ENCODE peak calls at places on chromosomes 6 and 20, in five cellular contexts. One of them, this sample, is unnamed.

GRCh38 chr6:66103954-66104353 is 396.9 kb upstream of the EYS start:
- DNase-seq in OCI-LY7: no peak
- DNase-seq in H54: no peak
- DNase-seq in astrocyte of the cerebellum: no peak
- DNase-seq in stimulated activated CD8-positive, alpha-beta memory T cell treated with anti-CD3 and anti-CD28 coated beads, Interleukin-2, amount 100 ng/mL, for 1 hour: no peak
- DNase-seq in this sample: no peak

GRCh38 chr20:49656304-49656703 is 57.4 kb downstream of the B4GALT5 start:
- DNase-seq in OCI-LY7: no peak
- DNase-seq in H54: no peak
- DNase-seq in astrocyte of the cerebellum: no peak
- DNase-seq in stimulated activated CD8-positive, alpha-beta memory T cell treated with anti-CD3 and anti-CD28 coated beads, Interleukin-2, amount 100 ng/mL, for 1 hour: no peak
- DNase-seq in this sample: no peak

GRCh38 chr6:138289739-138290138 is 71.4 kb upstream of the PBOV1 start:
- DNase-seq in OCI-LY7: peak
- DNase-seq in H54: no peak
- DNase-seq in astrocyte of the cerebellum: no peak
- DNase-seq in stimulated activated CD8-positive, alpha-beta memory T cell treated with anti-CD3 and anti-CD28 coated beads, Interleukin-2, amount 100 ng/mL, for 1 hour: no peak
- DNase-seq in this sample: no peak

GRCh38 chr6:32192608-32193039 is at the start of gene GPSM3:
- DNase-seq in OCI-LY7: peak
- DNase-seq in H54: no peak
- DNase-seq in astrocyte of the cerebellum: no peak
- DNase-seq in stimulated activated CD8-positive, alpha-beta memory T cell treated with anti-CD3 and anti-CD28 coated beads, Interleukin-2, amount 100 ng/mL, for 1 hour: no peak
- DNase-seq in this sample: peak

GRCh38 chr6:167858086-167858591 is 31.4 kb downstream of the AFDN start:
- DNase-seq in OCI-LY7: no peak
- DNase-seq in H54: no peak
- DNase-seq in astrocyte of the cerebellum: peak
- DNase-seq in stimulated activated CD8-positive, alpha-beta memory T cell treated with anti-CD3 and anti-CD28 coated beads, Interleukin-2, amount 100 ng/mL, for 1 hour: no peak
- DNase-seq in this sample: no peak

GRCh38 chr6:57221191-57221935 is 744 bp downstream of the RAB23 start:
- DNase-seq in OCI-LY7: peak
- DNase-seq in H54: peak
- DNase-seq in astrocyte of the cerebellum: no peak
- DNase-seq in stimulated activated CD8-positive, alpha-beta memory T cell treated with anti-CD3 and anti-CD28 coated beads, Interleukin-2, amount 100 ng/mL, for 1 hour: peak
- DNase-seq in this sample: peak

GRCh38 chr6:70221025-70221714 is 81.7 kb downstream of the COL9A1 start:
- DNase-seq in OCI-LY7: peak
- DNase-seq in H54: no peak
- DNase-seq in astrocyte of the cerebellum: peak
- DNase-seq in stimulated activated CD8-positive, alpha-beta memory T cell treated with anti-CD3 and anti-CD28 coated beads, Interleukin-2, amount 100 ng/mL, for 1 hour: no peak
- DNase-seq in this sample: no peak

GRCh38 chr6:91860951-91861350 is 1274.1 kb upstream of the MAP3K7 start:
- DNase-seq in OCI-LY7: no peak
- DNase-seq in H54: no peak
- DNase-seq in astrocyte of the cerebellum: peak
- DNase-seq in stimulated activated CD8-positive, alpha-beta memory T cell treated with anti-CD3 and anti-CD28 coated beads, Interleukin-2, amount 100 ng/mL, for 1 hour: no peak
- DNase-seq in this sample: no peak

GRCh38 chr20:21147593-21147992 is 21.7 kb downstream of the KIZ start:
- DNase-seq in OCI-LY7: no peak
- DNase-seq in H54: no peak
- DNase-seq in astrocyte of the cerebellum: no peak
- DNase-seq in stimulated activated CD8-positive, alpha-beta memory T cell treated with anti-CD3 and anti-CD28 coated beads, Interleukin-2, amount 100 ng/mL, for 1 hour: no peak
- DNase-seq in this sample: no peak

GRCh38 chr20:62702886-62703852 is 5.5 kb upstream of the NTSR1 start:
- DNase-seq in OCI-LY7: no peak
- DNase-seq in H54: peak
- DNase-seq in astrocyte of the cerebellum: peak
- DNase-seq in stimulated activated CD8-positive, alpha-beta memory T cell treated with anti-CD3 and anti-CD28 coated beads, Interleukin-2, amount 100 ng/mL, for 1 hour: no peak
- DNase-seq in this sample: no peak

GRCh38 chr6:8958894-8959511 is 523.7 kb upstream of the SLC35B3 start:
- DNase-seq in OCI-LY7: no peak
- DNase-seq in H54: no peak
- DNase-seq in astrocyte of the cerebellum: no peak
- DNase-seq in stimulated activated CD8-positive, alpha-beta memory T cell treated with anti-CD3 and anti-CD28 coated beads, Interleukin-2, amount 100 ng/mL, for 1 hour: no peak
- DNase-seq in this sample: no peak

GRCh38 chr20:29318871-29319461 is 1938.5 kb upstream of the DEFB115 start:
- DNase-seq in OCI-LY7: no peak
- DNase-seq in H54: no peak
- DNase-seq in astrocyte of the cerebellum: no peak
- DNase-seq in stimulated activated CD8-positive, alpha-beta memory T cell treated with anti-CD3 and anti-CD28 coated beads, Interleukin-2, amount 100 ng/mL, for 1 hour: no peak
- DNase-seq in this sample: no peak

GRCh38 chr20:23178806-23179205 is 92.7 kb upstream of the CD93 start:
- DNase-seq in OCI-LY7: no peak
- DNase-seq in H54: no peak
- DNase-seq in astrocyte of the cerebellum: no peak
- DNase-seq in stimulated activated CD8-positive, alpha-beta memory T cell treated with anti-CD3 and anti-CD28 coated beads, Interleukin-2, amount 100 ng/mL, for 1 hour: no peak
- DNase-seq in this sample: no peak

GRCh38 chr20:20440473-20440872 is 72.6 kb downstream of the INSM1 start:
- DNase-seq in OCI-LY7: no peak
- DNase-seq in H54: no peak
- DNase-seq in astrocyte of the cerebellum: no peak
- DNase-seq in stimulated activated CD8-positive, alpha-beta memory T cell treated with anti-CD3 and anti-CD28 coated beads, Interleukin-2, amount 100 ng/mL, for 1 hour: no peak
- DNase-seq in this sample: no peak

This sample was measured in stimulated activated CD4-positive, alpha-beta T cell treated with anti-CD3 and anti-CD28 coated beads, Interleukin-4, amount 100 ng/mL, for 1 hour.